ENCODE peak calls at places on chromosomes 4 and X, in six cellular contexts. One of them, this sample, is unnamed. For H3K4me1, the result is how much of the 10 kb centered on the place peaks cover.

GRCh38 chr4:41433361-41433760 is 104.6 kb upstream of the LIMCH1 start:
- DNase-seq in stomach: no peak
- DNase-seq in OCI-LY7: no peak
- DNase-seq in tibial artery: no peak
- DNase-seq in heart right ventricle: no peak
- DNase-seq in DND-41: no peak
- DNase-seq in this sample: no peak

GRCh38 chrX:73903941-73904340 is 340.9 kb downstream of the CHIC1 start:
- DNase-seq in tibial artery: no peak
- DNase-seq in stomach: no peak
- DNase-seq in DND-41: no peak
- DNase-seq in heart right ventricle: no peak
- DNase-seq in OCI-LY7: no peak
- DNase-seq in this sample: no peak

GRCh38 chrX:20263474-20263873 is 3.2 kb downstream of the RPS6KA3 start:
- DNase-seq in DND-41: no peak
- DNase-seq in stomach: no peak
- DNase-seq in heart right ventricle: no peak
- DNase-seq in tibial artery: no peak
- DNase-seq in OCI-LY7: peak
- DNase-seq in this sample: no peak

GRCh38 chr4:88809561-88810219 is 112.1 kb upstream of the NAP1L5 start:
- DNase-seq in DND-41: no peak
- DNase-seq in tibial artery: no peak
- DNase-seq in heart right ventricle: no peak
- DNase-seq in stomach: no peak
- DNase-seq in OCI-LY7: no peak
- DNase-seq in this sample: no peak

GRCh38 chrX:12162420-12162819 is 24.1 kb downstream of the FRMPD4 start:
- DNase-seq in OCI-LY7: no peak
- DNase-seq in stomach: no peak
- DNase-seq in DND-41: no peak
- DNase-seq in heart right ventricle: no peak
- DNase-seq in tibial artery: no peak
- DNase-seq in this sample: no peak

GRCh38 chr4:19945979-19946380 is 305.7 kb upstream of the SLIT2 start:
- DNase-seq in tibial artery: no peak
- DNase-seq in stomach: no peak
- DNase-seq in DND-41: peak
- DNase-seq in OCI-LY7: no peak
- DNase-seq in heart right ventricle: no peak
- DNase-seq in this sample: no peak

GRCh38 chr4:71198958-71199357 is 139.9 kb upstream of the SLC4A4 start:
- DNase-seq in DND-41: peak
- DNase-seq in stomach: no peak
- DNase-seq in heart right ventricle: no peak
- DNase-seq in tibial artery: no peak
- DNase-seq in OCI-LY7: no peak
- DNase-seq in this sample: peak

GRCh38 chr4:159390648-159391047 is 287.8 kb downstream of the RAPGEF2 start:
- DNase-seq in tibial artery: no peak
- DNase-seq in OCI-LY7: no peak
- DNase-seq in DND-41: no peak
- DNase-seq in stomach: no peak
- DNase-seq in heart right ventricle: no peak
- DNase-seq in this sample: no peak

GRCh38 chr4:158534727-158535126 is 13.0 kb downstream of the RXFP1 start:
- DNase-seq in tibial artery: no peak
- DNase-seq in stomach: no peak
- DNase-seq in OCI-LY7: no peak
- DNase-seq in heart right ventricle: no peak
- DNase-seq in DND-41: no peak
- DNase-seq in this sample: no peak

GRCh38 chr4:20249333-20249732 is 2.4 kb upstream of the SLIT2 start:
- DNase-seq in tibial artery: no peak
- DNase-seq in DND-41: no peak
- DNase-seq in OCI-LY7: no peak
- DNase-seq in stomach: no peak
- DNase-seq in heart right ventricle: no peak
- DNase-seq in this sample: no peak

GRCh38 chr4:143711543-143712159 is 11.2 kb upstream of the FREM3 start:
- DNase-seq in stomach: no peak
- DNase-seq in OCI-LY7: no peak
- DNase-seq in DND-41: no peak
- DNase-seq in tibial artery: no peak
- DNase-seq in heart right ventricle: no peak
- DNase-seq in this sample: no peak

GRCh38 chrX:125436855-125437254 is 117.2 kb downstream of the TEX13C start:
- DNase-seq in OCI-LY7: peak
- DNase-seq in DND-41: no peak
- DNase-seq in tibial artery: no peak
- DNase-seq in stomach: no peak
- DNase-seq in heart right ventricle: no peak
- DNase-seq in this sample: no peak

GRCh38 chr4:15466596-15466995 is 3.1 kb upstream of the CC2D2A start:
- DNase-seq in DND-41: no peak
- DNase-seq in heart right ventricle: no peak
- DNase-seq in stomach: no peak
- DNase-seq in OCI-LY7: no peak
- DNase-seq in tibial artery: no peak
- DNase-seq in this sample: no peak

GRCh38 chr4:15469402-15470148 is at the start of gene CC2D2A:
- DNase-seq in stomach: no peak
- DNase-seq in OCI-LY7: no peak
- DNase-seq in DND-41: no peak
- DNase-seq in heart right ventricle: no peak
- DNase-seq in tibial artery: no peak
- DNase-seq in this sample: no peak

GRCh38 chr4:15470149-15470520 is 453 bp downstream of the CC2D2A start:
- DNase-seq in DND-41: no peak
- DNase-seq in stomach: no peak
- DNase-seq in heart right ventricle: no peak
- DNase-seq in tibial artery: no peak
- DNase-seq in OCI-LY7: no peak
- DNase-seq in this sample: no peak
- H3K4me1 ChIP-seq in DND-41: under half
- H3K4me1 ChIP-seq in stomach: under half
- H3K4me1 ChIP-seq in heart right ventricle: under half
- H3K4me1 ChIP-seq in tibial artery: under half
- H3K4me1 ChIP-seq in OCI-LY7: under half
- H3K4me1 ChIP-seq in this sample: under half

GRCh38 chrX:40090050-40090804 is 7.5 kb downstream of the BCOR start:
- DNase-seq in OCI-LY7: peak
- DNase-seq in stomach: peak
- DNase-seq in heart right ventricle: peak
- DNase-seq in DND-41: no peak
- DNase-seq in tibial artery: peak
- DNase-seq in this sample: peak
- H3K4me1 ChIP-seq in OCI-LY7: half or more
- H3K4me1 ChIP-seq in stomach: half or more
- H3K4me1 ChIP-seq in heart right ventricle: half or more
- H3K4me1 ChIP-seq in DND-41: under half
- H3K4me1 ChIP-seq in tibial artery: under half
- H3K4me1 ChIP-seq in this sample: under half

DNA sequence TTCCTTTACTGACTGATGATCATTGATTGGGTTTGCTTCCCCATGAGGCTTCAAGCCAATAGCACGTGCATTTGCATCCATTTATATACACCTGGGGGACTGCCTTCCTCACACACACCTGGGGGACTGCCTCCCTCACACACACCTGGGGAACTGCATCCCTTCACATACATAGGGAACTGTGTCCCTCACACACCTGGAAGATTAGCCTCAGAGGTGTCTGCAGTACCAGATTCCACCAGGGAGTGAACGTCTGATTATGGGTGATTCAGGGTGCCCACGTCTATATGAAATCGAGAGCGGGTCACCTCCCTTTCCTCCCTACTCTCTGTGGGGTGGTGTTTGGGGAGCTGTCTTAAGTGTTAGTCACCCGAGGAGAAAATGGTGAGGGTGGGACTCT is 16.9 kb downstream of the CD99 start:
- DNase-seq in stomach: no peak
- DNase-seq in OCI-LY7: peak
- DNase-seq in DND-41: peak
- DNase-seq in tibial artery: no peak
- DNase-seq in heart right ventricle: no peak
- DNase-seq in this sample: no peak
- H3K4me1 ChIP-seq in stomach: half or more
- H3K4me1 ChIP-seq in OCI-LY7: half or more
- H3K4me1 ChIP-seq in DND-41: half or more
- H3K4me1 ChIP-seq in tibial artery: under half
- H3K4me1 ChIP-seq in heart right ventricle: half or more
- H3K4me1 ChIP-seq in this sample: half or more

DNA sequence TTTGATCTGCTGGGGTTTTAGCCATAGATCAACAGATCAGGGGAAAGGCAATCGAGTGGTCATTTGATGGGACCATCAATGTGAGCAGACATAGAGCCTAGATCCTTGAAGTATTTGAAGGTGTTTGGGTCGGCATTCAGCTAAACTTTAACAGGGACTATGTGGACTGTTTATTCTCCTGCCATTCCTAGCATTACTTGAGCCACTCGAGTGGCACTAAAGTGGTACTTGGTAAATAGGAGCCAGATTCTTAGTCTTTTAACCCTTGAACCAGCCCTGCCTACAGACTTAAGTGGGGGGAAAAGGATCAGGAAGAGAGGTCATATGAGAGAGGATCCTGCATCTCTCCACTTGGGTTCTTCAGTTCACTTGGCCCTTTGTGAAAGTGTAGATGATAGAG is 3.8 kb downstream of the MSN start:
- DNase-seq in heart right ventricle: no peak
- DNase-seq in stomach: no peak
- DNase-seq in OCI-LY7: no peak
- DNase-seq in DND-41: no peak
- DNase-seq in tibial artery: no peak
- DNase-seq in this sample: no peak
- H3K4me1 ChIP-seq in heart right ventricle: half or more
- H3K4me1 ChIP-seq in stomach: half or more
- H3K4me1 ChIP-seq in OCI-LY7: half or more
- H3K4me1 ChIP-seq in DND-41: half or more
- H3K4me1 ChIP-seq in tibial artery: under half
- H3K4me1 ChIP-seq in this sample: under half

GRCh38 chr4:101284546-101284945 is 62.8 kb downstream of the PPP3CA start:
- DNase-seq in heart right ventricle: no peak
- DNase-seq in tibial artery: no peak
- DNase-seq in DND-41: no peak
- DNase-seq in OCI-LY7: no peak
- DNase-seq in stomach: no peak
- DNase-seq in this sample: no peak

GRCh38 chr4:101283436-101283835 is 63.9 kb downstream of the PPP3CA start:
- DNase-seq in heart right ventricle: no peak
- DNase-seq in tibial artery: no peak
- DNase-seq in DND-41: no peak
- DNase-seq in stomach: no peak
- DNase-seq in OCI-LY7: no peak
- DNase-seq in this sample: no peak

GRCh38 chr4:101286663-101287062 is 60.7 kb downstream of the PPP3CA start:
- DNase-seq in stomach: no peak
- DNase-seq in tibial artery: no peak
- DNase-seq in OCI-LY7: no peak
- DNase-seq in DND-41: no peak
- DNase-seq in heart right ventricle: no peak
- DNase-seq in this sample: no peak

GRCh38 chr4:101287332-101287731 is 60.0 kb downstream of the PPP3CA start:
- DNase-seq in heart right ventricle: no peak
- DNase-seq in tibial artery: no peak
- DNase-seq in DND-41: no peak
- DNase-seq in stomach: no peak
- DNase-seq in OCI-LY7: no peak
- DNase-seq in this sample: no peak

DNA sequence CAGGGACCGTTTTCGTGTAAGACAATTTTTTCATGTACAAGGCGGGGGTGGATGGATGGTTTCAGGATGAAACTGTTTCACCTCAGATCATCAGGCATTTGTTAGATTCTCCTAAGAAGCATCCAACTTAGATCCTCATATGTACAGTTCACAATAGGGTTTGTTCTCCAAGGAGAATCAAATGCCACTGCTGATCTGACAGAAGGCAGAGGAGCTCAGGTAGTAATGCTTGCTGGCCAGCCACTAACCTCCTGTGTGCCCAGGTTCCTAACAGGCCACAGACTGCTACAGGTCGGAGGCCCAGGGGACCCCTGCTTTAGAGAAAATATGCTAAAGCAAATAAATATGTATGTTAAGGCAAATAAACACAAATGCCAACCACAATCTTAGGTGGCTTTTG is 61.3 kb downstream of the PPP3CA start:
- DNase-seq in heart right ventricle: no peak
- DNase-seq in DND-41: no peak
- DNase-seq in tibial artery: no peak
- DNase-seq in stomach: no peak
- DNase-seq in OCI-LY7: no peak
- DNase-seq in this sample: no peak
- H3K4me1 ChIP-seq in heart right ventricle: half or more
- H3K4me1 ChIP-seq in DND-41: under half
- H3K4me1 ChIP-seq in tibial artery: under half
- H3K4me1 ChIP-seq in stomach: half or more
- H3K4me1 ChIP-seq in OCI-LY7: under half
- H3K4me1 ChIP-seq in this sample: under half

DNA sequence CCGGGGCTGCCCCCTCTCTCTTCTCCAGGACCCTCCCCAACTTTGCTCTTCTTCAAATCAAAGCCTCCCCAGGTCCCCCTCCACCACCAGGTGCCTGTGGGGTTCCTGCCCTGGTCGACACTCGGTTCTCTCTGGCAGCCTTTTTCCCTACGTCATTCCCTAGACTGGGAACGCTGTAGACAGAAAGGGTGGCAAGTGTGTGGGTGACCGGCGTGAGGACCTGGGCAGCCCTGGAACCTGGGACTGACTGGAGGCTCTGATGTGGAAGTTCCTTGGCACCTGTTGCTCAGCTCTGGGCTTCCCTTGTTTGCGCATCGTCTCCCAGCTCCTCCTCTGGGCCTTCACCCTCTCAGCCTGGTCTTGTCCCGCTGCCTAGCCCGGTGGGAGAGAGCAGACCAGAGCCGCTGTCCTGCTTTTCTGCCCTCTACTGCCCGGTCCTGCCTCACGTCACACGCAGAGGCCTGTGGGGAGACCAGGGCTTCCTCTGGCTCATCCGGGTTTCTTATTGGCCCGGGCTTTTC is 1.3 kb downstream of the TACC3 start:
- DNase-seq in OCI-LY7: no peak
- DNase-seq in tibial artery: no peak
- DNase-seq in stomach: no peak
- DNase-seq in heart right ventricle: no peak
- DNase-seq in DND-41: no peak
- DNase-seq in this sample: no peak
- H3K4me1 ChIP-seq in OCI-LY7: half or more
- H3K4me1 ChIP-seq in tibial artery: under half
- H3K4me1 ChIP-seq in stomach: half or more
- H3K4me1 ChIP-seq in heart right ventricle: half or more
- H3K4me1 ChIP-seq in DND-41: half or more
- H3K4me1 ChIP-seq in this sample: under half

GRCh38 chr4:85968945-85969830 is 390.7 kb downstream of the MAPK10 start:
- DNase-seq in stomach: no peak
- DNase-seq in OCI-LY7: peak
- DNase-seq in DND-41: peak
- DNase-seq in heart right ventricle: no peak
- DNase-seq in tibial artery: no peak
- DNase-seq in this sample: no peak
- H3K4me1 ChIP-seq in stomach: under half
- H3K4me1 ChIP-seq in OCI-LY7: under half
- H3K4me1 ChIP-seq in DND-41: under half
- H3K4me1 ChIP-seq in heart right ventricle: under half
- H3K4me1 ChIP-seq in tibial artery: under half
- H3K4me1 ChIP-seq in this sample: under half

This sample was measured in mucosa of descending colon.